ENCODE peak calls at places on chromosome 6, in nine cellular contexts. A is NCI-H1105; W is adrenal gland; Z is T follicular helper cell; P is Right ventricle myocardium superior; F is fibroblast of pulmonary artery; X is effector CD4-positive, alpha-beta T cell; M is T-helper 17 cell; U is mucosa of descending colon. S is an unnamed sample.

GRCh38 chr6:28001351-28001750 is 44.3 kb downstream of the OR2B6 start:
- DNase-seq in A (no peak), W (no peak), Z (no peak), X (no peak), F (no peak), U (no peak), P (no peak), M (no peak), S (no peak)

GRCh38 chr6:152598858-152599537 is 38.2 kb downstream of the SYNE1 start:
- DNase-seq in U (no peak), F (peak), A (no peak), Z (no peak), X (no peak), M (no peak), P (peak), W (no peak), S (peak)

GRCh38 chr6:159008656-159009288 is 8.8 kb upstream of the RSPH3 start:
- DNase-seq in U (no peak), M (no peak), W (no peak), A (peak), Z (no peak), F (peak), X (no peak), P (no peak), S (peak)

GRCh38 chr6:27777614-27778355 is 134.4 kb downstream of the OR2B2 start:
- DNase-seq in F (no peak), Z (no peak), A (no peak), W (no peak), X (no peak), M (no peak), U (no peak), P (no peak), S (peak)

GRCh38 chr6:14108571-14109410 is 8.8 kb upstream of the CD83 start:
- DNase-seq in F (no peak), Z (no peak), M (peak), P (peak), X (no peak), A (no peak), U (peak), W (no peak), S (no peak)

GRCh38 chr6:129177801-129178200 is 294.9 kb downstream of the LAMA2 start:
- DNase-seq in X (no peak), U (no peak), P (no peak), W (no peak), A (no peak), M (no peak), F (no peak), Z (no peak), S (no peak)

GRCh38 chr6:90087103-90087833 is 193.0 kb downstream of the GJA10 start:
- DNase-seq in U (no peak), P (no peak), Z (no peak), X (no peak), F (peak), M (no peak), A (no peak), W (no peak), S (peak)

GRCh38 chr6:3624268-3625136 is 127.0 kb downstream of the PXDC1 start:
- DNase-seq in W (no peak), U (no peak), P (no peak), X (no peak), M (no peak), F (no peak), Z (no peak), A (no peak), S (no peak)

GRCh38 chr6:140017470-140017869 is 643.0 kb upstream of the CITED2 start:
- DNase-seq in U (no peak), F (peak), P (no peak), X (no peak), A (no peak), W (no peak), Z (no peak), M (no peak), S (no peak)

GRCh38 chr6:70686548-70687133 is 19.0 kb downstream of the SMAP1 start:
- DNase-seq in U (peak), P (no peak), X (peak), W (no peak), M (no peak), F (peak), Z (no peak), A (peak), S (peak)

GRCh38 chr6:12356983-12357972 is 67.1 kb downstream of the EDN1 start:
- DNase-seq in P (no peak), U (no peak), M (no peak), A (no peak), Z (no peak), F (no peak), X (no peak), W (no peak), S (peak)

GRCh38 chr6:138652824-138653223 is 120.7 kb upstream of the CCDC28A start:
- DNase-seq in F (no peak), X (no peak), U (no peak), W (no peak), P (no peak), A (peak), M (no peak), Z (no peak), S (no peak)

GRCh38 chr6:28940294-28940858 is 16.6 kb upstream of the TRIM27 start:
- DNase-seq in F (no peak), W (peak), X (peak), U (peak), P (no peak), M (no peak), Z (no peak), A (peak), S (peak)

GRCh38 chr6:45169815-45170214 is 158.3 kb upstream of the RUNX2 start:
- DNase-seq in P (no peak), Z (no peak), M (no peak), U (no peak), W (no peak), F (no peak), X (no peak), A (no peak), S (no peak)

S was measured in fibroblast of mammary gland.